ENCODE peak calls at places on chromosomes 3 and 15, in four cellular contexts. One of them, this sample, is unnamed.

GRCh38 chr3:130604806-130605205 is 87.8 kb downstream of the COL6A6 start:
- DNase-seq in neural crest cell: no peak
- DNase-seq in prostate gland: no peak
- DNase-seq in left ventricle myocardium inferior: no peak
- DNase-seq in this sample: no peak

GRCh38 chr3:27614592-27614991 is 107.5 kb downstream of the EOMES start:
- DNase-seq in neural crest cell: no peak
- DNase-seq in prostate gland: no peak
- DNase-seq in left ventricle myocardium inferior: no peak
- DNase-seq in this sample: no peak

GRCh38 chr3:185807455-185808068 is 17.3 kb downstream of the IGF2BP2 start:
- DNase-seq in neural crest cell: no peak
- DNase-seq in prostate gland: no peak
- DNase-seq in left ventricle myocardium inferior: no peak
- DNase-seq in this sample: no peak

GRCh38 chr15:77840962-77841361 is 208.2 kb upstream of the LINGO1 start:
- DNase-seq in neural crest cell: no peak
- DNase-seq in prostate gland: no peak
- DNase-seq in left ventricle myocardium inferior: no peak
- DNase-seq in this sample: no peak

GRCh38 chr15:62647195-62647865 is 395.2 kb upstream of the TPM1 start:
- DNase-seq in neural crest cell: no peak
- DNase-seq in prostate gland: no peak
- DNase-seq in left ventricle myocardium inferior: no peak
- DNase-seq in this sample: no peak

GRCh38 chr3:170077406-170077805 is 39.6 kb downstream of the GPR160 start:
- DNase-seq in neural crest cell: no peak
- DNase-seq in prostate gland: no peak
- DNase-seq in left ventricle myocardium inferior: no peak
- DNase-seq in this sample: no peak

GRCh38 chr3:11155341-11156025 is 1.2 kb downstream of the HRH1 start:
- DNase-seq in neural crest cell: peak
- DNase-seq in prostate gland: peak
- DNase-seq in left ventricle myocardium inferior: peak
- DNase-seq in this sample: peak

GRCh38 chr3:45968706-45969105 is 25.4 kb downstream of the CXCR6 start:
- DNase-seq in neural crest cell: no peak
- DNase-seq in prostate gland: no peak
- DNase-seq in left ventricle myocardium inferior: no peak
- DNase-seq in this sample: no peak

GRCh38 chr3:43176666-43177065 is 70.8 kb upstream of the POMGNT2 start:
- DNase-seq in neural crest cell: no peak
- DNase-seq in prostate gland: no peak
- DNase-seq in left ventricle myocardium inferior: no peak
- DNase-seq in this sample: no peak

GRCh38 chr3:186440850-186441249 is 78.8 kb upstream of the DGKG start:
- DNase-seq in neural crest cell: no peak
- DNase-seq in prostate gland: no peak
- DNase-seq in left ventricle myocardium inferior: no peak
- DNase-seq in this sample: no peak

GRCh38 chr3:41681479-41681878 is 280.4 kb downstream of the ULK4 start:
- DNase-seq in neural crest cell: no peak
- DNase-seq in prostate gland: no peak
- DNase-seq in left ventricle myocardium inferior: no peak
- DNase-seq in this sample: no peak

GRCh38 chr3:176120507-176120906 is 1076.8 kb downstream of the TBL1XR1 start:
- DNase-seq in neural crest cell: no peak
- DNase-seq in prostate gland: no peak
- DNase-seq in left ventricle myocardium inferior: no peak
- DNase-seq in this sample: no peak

GRCh38 chr15:58077427-58077826 is 11.9 kb upstream of the ALDH1A2 start:
- DNase-seq in neural crest cell: no peak
- DNase-seq in prostate gland: peak
- DNase-seq in left ventricle myocardium inferior: no peak
- DNase-seq in this sample: no peak

GRCh38 chr3:36221975-36222374 is 158.3 kb upstream of the STAC start:
- DNase-seq in neural crest cell: no peak
- DNase-seq in prostate gland: no peak
- DNase-seq in left ventricle myocardium inferior: no peak
- DNase-seq in this sample: no peak

GRCh38 chr15:69823223-69823907 is 274.4 kb downstream of the TLE3 start:
- DNase-seq in neural crest cell: no peak
- DNase-seq in prostate gland: no peak
- DNase-seq in left ventricle myocardium inferior: no peak
- DNase-seq in this sample: no peak

GRCh38 chr3:39254806-39255449 is 24.9 kb downstream of the CX3CR1 start:
- DNase-seq in neural crest cell: no peak
- DNase-seq in prostate gland: no peak
- DNase-seq in left ventricle myocardium inferior: no peak
- DNase-seq in this sample: no peak

GRCh38 chr15:99143655-99144610 is 39.1 kb downstream of the SYNM start:
- DNase-seq in neural crest cell: no peak
- DNase-seq in prostate gland: peak
- DNase-seq in left ventricle myocardium inferior: peak
- DNase-seq in this sample: no peak

GRCh38 chr3:58006661-58007060 is 1.6 kb upstream of the FLNB start:
- DNase-seq in neural crest cell: no peak
- DNase-seq in prostate gland: no peak
- DNase-seq in left ventricle myocardium inferior: no peak
- DNase-seq in this sample: no peak

GRCh38 chr15:90819390-90819789 is 49.0 kb upstream of the FURIN start:
- DNase-seq in neural crest cell: no peak
- DNase-seq in prostate gland: no peak
- DNase-seq in left ventricle myocardium inferior: peak
- DNase-seq in this sample: no peak

GRCh38 chr3:149527531-149528343 is 53.2 kb downstream of the TM4SF4 start:
- DNase-seq in neural crest cell: no peak
- DNase-seq in prostate gland: no peak
- DNase-seq in left ventricle myocardium inferior: no peak
- DNase-seq in this sample: no peak

GRCh38 chr3:18988619-18989229 is 159.6 kb upstream of the KCNH8 start:
- DNase-seq in neural crest cell: no peak
- DNase-seq in prostate gland: no peak
- DNase-seq in left ventricle myocardium inferior: no peak
- DNase-seq in this sample: no peak

GRCh38 chr3:23735575-23736326 is 70.0 kb upstream of the UBE2E1 start:
- DNase-seq in neural crest cell: no peak
- DNase-seq in prostate gland: no peak
- DNase-seq in left ventricle myocardium inferior: peak
- DNase-seq in this sample: no peak

GRCh38 chr3:174681784-174682183 is 177.3 kb upstream of the NAALADL2 start:
- DNase-seq in neural crest cell: no peak
- DNase-seq in prostate gland: no peak
- DNase-seq in left ventricle myocardium inferior: no peak
- DNase-seq in this sample: no peak

GRCh38 chr15:82768414-82769081 is 37.3 kb downstream of the FSD2 start:
- DNase-seq in neural crest cell: no peak
- DNase-seq in prostate gland: no peak
- DNase-seq in left ventricle myocardium inferior: no peak
- DNase-seq in this sample: no peak

GRCh38 chr3:187101184-187102072 is 37.9 kb downstream of the RPL39L start:
- DNase-seq in neural crest cell: no peak
- DNase-seq in prostate gland: no peak
- DNase-seq in left ventricle myocardium inferior: peak
- DNase-seq in this sample: no peak

GRCh38 chr3:32419766-32420137 is 28.1 kb downstream of the CMTM7 start:
- DNase-seq in neural crest cell: no peak
- DNase-seq in prostate gland: no peak
- DNase-seq in left ventricle myocardium inferior: no peak
- DNase-seq in this sample: no peak

DNA sequence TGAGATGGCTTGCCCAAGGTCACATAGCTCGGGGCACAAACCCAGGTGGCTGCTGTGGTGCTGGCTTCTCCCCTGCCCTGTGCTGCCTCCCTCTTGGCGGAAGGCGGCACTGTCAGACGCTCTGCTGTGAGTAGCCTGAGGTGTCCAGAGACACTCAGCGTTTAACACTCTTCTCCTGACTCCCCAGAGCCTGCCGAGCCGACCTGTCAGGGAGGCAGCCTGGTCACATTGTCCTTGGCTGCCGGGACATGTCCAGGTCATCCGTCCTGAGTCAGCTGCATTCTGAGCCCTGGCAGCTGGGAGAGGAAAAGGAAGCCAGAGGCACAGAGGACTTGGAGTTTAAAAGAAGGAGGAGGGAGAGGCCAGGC is 4.7 kb downstream of the LMAN1L start:
- DNase-seq in neural crest cell: no peak
- DNase-seq in prostate gland: peak
- DNase-seq in left ventricle myocardium inferior: peak
- DNase-seq in this sample: no peak
- TF ChIP-seq CTCF in neural crest cell: peak
- TF ChIP-seq CTCF in prostate gland: peak
- TF ChIP-seq CTCF in left ventricle myocardium inferior: peak
- TF ChIP-seq CTCF in this sample: no peak

GRCh38 chr3:50146316-50146901 is 8.7 kb upstream of the SEMA3F start:
- DNase-seq in neural crest cell: no peak
- DNase-seq in prostate gland: peak
- DNase-seq in left ventricle myocardium inferior: no peak
- DNase-seq in this sample: no peak
- TF ChIP-seq CTCF in neural crest cell: no peak
- TF ChIP-seq CTCF in prostate gland: no peak
- TF ChIP-seq CTCF in left ventricle myocardium inferior: no peak
- TF ChIP-seq CTCF in this sample: no peak

GRCh38 chr3:71315431-71315830 is 268.1 kb downstream of the FOXP1 start:
- DNase-seq in neural crest cell: no peak
- DNase-seq in prostate gland: no peak
- DNase-seq in left ventricle myocardium inferior: no peak
- DNase-seq in this sample: no peak
- TF ChIP-seq CTCF in neural crest cell: no peak
- TF ChIP-seq CTCF in prostate gland: no peak
- TF ChIP-seq CTCF in left ventricle myocardium inferior: no peak
- TF ChIP-seq CTCF in this sample: no peak

DNA sequence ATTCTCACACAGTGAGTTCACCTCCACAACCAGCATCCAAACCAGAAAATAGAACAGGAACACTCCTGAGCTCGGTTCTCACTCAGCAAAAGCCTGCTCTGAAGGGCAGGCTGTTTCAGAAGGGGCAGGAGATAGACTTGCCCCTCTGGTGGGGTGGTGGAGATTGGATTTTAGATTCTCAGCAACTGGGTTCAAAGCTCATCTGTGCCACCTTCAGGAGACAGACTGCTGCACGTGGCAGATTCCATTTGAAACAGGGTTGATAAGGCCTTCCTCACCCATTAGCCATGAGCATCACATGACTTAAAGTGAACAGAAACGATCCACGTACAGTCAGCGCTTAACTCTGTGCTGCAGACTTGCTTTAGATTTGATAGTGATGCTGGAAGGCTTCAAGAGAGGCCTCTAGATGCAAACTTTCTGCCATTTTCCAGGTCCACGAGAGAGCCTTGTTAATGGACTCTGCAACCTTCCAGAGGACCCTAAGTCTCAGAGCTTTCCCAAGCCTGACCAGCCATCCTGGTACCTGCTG is 35.0 kb upstream of the MGLL start:
- DNase-seq in neural crest cell: no peak
- DNase-seq in prostate gland: no peak
- DNase-seq in left ventricle myocardium inferior: no peak
- DNase-seq in this sample: no peak
- TF ChIP-seq CTCF in neural crest cell: no peak
- TF ChIP-seq CTCF in prostate gland: no peak
- TF ChIP-seq CTCF in left ventricle myocardium inferior: peak
- TF ChIP-seq CTCF in this sample: no peak

DNA sequence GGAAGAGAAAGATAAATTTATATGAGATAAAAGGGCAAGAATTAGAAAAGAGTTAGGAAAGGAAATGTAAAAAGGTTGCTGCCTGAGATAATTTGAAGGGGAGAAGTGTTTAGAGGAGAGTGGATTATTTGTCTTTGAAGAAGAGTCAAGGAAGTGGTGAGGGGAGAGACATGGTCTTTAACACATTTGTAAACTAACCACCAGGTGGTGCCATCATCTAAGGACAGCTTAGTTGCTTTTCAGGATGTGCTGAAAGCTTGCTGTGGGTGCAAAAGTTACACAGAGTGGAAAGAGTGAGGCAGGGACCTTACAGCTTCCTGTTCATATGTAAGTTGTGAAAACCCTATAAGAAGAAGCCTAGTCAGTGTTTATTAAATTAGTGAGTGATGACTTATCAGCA is 114.1 kb upstream of the DNAJC19 start:
- DNase-seq in neural crest cell: peak
- DNase-seq in prostate gland: no peak
- DNase-seq in left ventricle myocardium inferior: no peak
- DNase-seq in this sample: peak
- TF ChIP-seq CTCF in neural crest cell: peak
- TF ChIP-seq CTCF in prostate gland: no peak
- TF ChIP-seq CTCF in left ventricle myocardium inferior: no peak
- TF ChIP-seq CTCF in this sample: peak

DNA sequence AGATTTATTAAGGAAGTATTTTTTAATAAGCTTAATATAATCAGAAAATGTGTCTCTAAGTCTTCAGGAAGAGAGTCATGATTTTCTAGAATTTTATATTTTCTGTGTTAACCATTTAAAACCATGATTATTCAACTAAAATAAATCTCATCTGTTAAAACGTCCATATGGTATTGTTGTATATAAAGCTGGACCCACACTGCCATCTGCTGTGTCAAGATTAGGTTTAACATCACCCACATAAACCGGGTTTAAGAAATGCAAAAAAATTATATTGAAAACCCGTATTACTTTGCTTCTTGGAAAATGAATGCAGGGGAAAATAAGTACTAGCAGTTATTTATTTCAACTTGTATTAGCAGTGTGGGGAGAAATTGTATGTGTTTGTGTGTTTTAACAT is 9.5 kb upstream of the CCDC66 start:
- DNase-seq in neural crest cell: no peak
- DNase-seq in prostate gland: no peak
- DNase-seq in left ventricle myocardium inferior: no peak
- DNase-seq in this sample: no peak
- TF ChIP-seq CTCF in neural crest cell: no peak
- TF ChIP-seq CTCF in prostate gland: no peak
- TF ChIP-seq CTCF in left ventricle myocardium inferior: no peak
- TF ChIP-seq CTCF in this sample: no peak

GRCh38 chr15:83973816-83974215 is 261.8 kb upstream of the GOLGA6L4 start:
- DNase-seq in neural crest cell: no peak
- DNase-seq in prostate gland: no peak
- DNase-seq in left ventricle myocardium inferior: no peak
- DNase-seq in this sample: no peak
- TF ChIP-seq CTCF in neural crest cell: peak
- TF ChIP-seq CTCF in prostate gland: no peak
- TF ChIP-seq CTCF in left ventricle myocardium inferior: peak
- TF ChIP-seq CTCF in this sample: peak